ENCODE peak calls at places on chromosome X, in ten cellular contexts. F, X, P, N, M, Q, D, S, J and T are unnamed samples.

GRCh38 chrX:43266487-43266886 is 389.6 kb upstream of the MAOA start:
- DNase-seq in N (no peak), J (no peak), P (no peak), S (no peak), Q (no peak), D (no peak), X (no peak), M (no peak), F (no peak), T (no peak)

GRCh38 chrX:66016905-66017658 is 22.8 kb downstream of the VSIG4 start:
- DNase-seq in P (no peak), X (no peak), D (no peak), N (no peak), F (no peak), Q (no peak), J (no peak), M (no peak), S (no peak), T (no peak)

GRCh38 chrX:136865270-136866168 is 15.0 kb downstream of the RBMX start:
- DNase-seq in N (no peak), S (no peak), Q (no peak), F (no peak), P (no peak), M (no peak), D (no peak), J (no peak), X (no peak), T (no peak)

GRCh38 chrX:154809939-154810665 is 4.8 kb upstream of the MPP1 start:
- DNase-seq in D (no peak), S (no peak), P (no peak), F (peak; percentile 20), Q (no peak), J (no peak), X (peak; percentile 16), M (no peak), N (no peak), T (peak; percentile 25)

GRCh38 chrX:129706395-129707072 is 32.2 kb upstream of the XPNPEP2 start:
- DNase-seq in M (no peak), Q (no peak), J (peak; percentile 83), F (peak; percentile 12), X (no peak), N (no peak), P (peak; percentile 41), S (no peak), D (no peak), T (peak; percentile 35)

GRCh38 chrX:71198066-71198465 is 25.0 kb upstream of the GJB1 start:
- DNase-seq in F (no peak), J (no peak), Q (no peak), X (no peak), S (no peak), D (no peak), P (no peak), M (no peak), N (no peak), T (no peak)

GRCh38 chrX:51608071-51608470 is 10.6 kb downstream of the CENPVL3 start:
- DNase-seq in D (peak; percentile 28), S (no peak), Q (no peak), J (no peak), M (peak; percentile 32), F (peak; percentile 35), N (no peak), X (peak; percentile 34), P (no peak), T (peak; percentile 49)

GRCh38 chrX:129606918-129607317 is 47.8 kb downstream of the APLN start:
- DNase-seq in F (peak; percentile 36), M (peak; percentile 18), N (peak; percentile 30), J (peak; percentile 45), S (no peak), X (peak; percentile 68), D (peak; percentile 48), P (peak; percentile 74), Q (peak; percentile 47), T (peak; percentile 63)

GRCh38 chrX:97211070-97211469 is 327.4 kb downstream of the RPA4 start:
- DNase-seq in P (no peak), N (no peak), X (no peak), Q (no peak), D (peak; percentile 70), M (no peak), S (no peak), F (no peak), J (no peak), T (no peak)

GRCh38 chrX:149004936-149005335 is 500.2 kb downstream of the IDS start:
- DNase-seq in X (no peak), D (no peak), Q (no peak), J (no peak), N (no peak), P (no peak), M (no peak), F (no peak), S (no peak), T (no peak)

GRCh38 chrX:32010157-32010656 is 938.4 kb upstream of the FTHL17 start:
- DNase-seq in S (no peak), M (no peak), Q (no peak), P (no peak), J (no peak), F (no peak), D (no peak), X (no peak), N (no peak), T (no peak)

GRCh38 chrX:44889824-44890223 is 16.8 kb downstream of the KDM6A start:
- DNase-seq in M (no peak), Q (no peak), N (no peak), J (no peak), P (no peak), F (no peak), X (no peak), D (no peak), S (no peak), T (no peak)

GRCh38 chrX:46642145-46642544 is 68.6 kb downstream of the CHST7 start:
- DNase-seq in P (no peak), Q (no peak), X (peak; percentile 33), M (peak; percentile 7), J (peak; percentile 79), D (peak; percentile 45), S (no peak), F (no peak), N (peak; percentile 11), T (peak; percentile 57)

GRCh38 chrX:11756354-11757318 is 1.4 kb upstream of the MSL3 start:
- DNase-seq in Q (no peak), J (no peak), S (no peak), D (peak; percentile 24), M (peak; percentile 44), P (no peak), N (no peak), F (no peak), X (peak; percentile 54), T (peak; percentile 16)

GRCh38 chrX:119971184-119971583 is 27.6 kb upstream of the NKAP start:
- DNase-seq in M (no peak), J (no peak), N (no peak), Q (no peak), X (no peak), S (no peak), P (no peak), F (no peak), D (no peak), T (no peak)

GRCh38 chrX:130097507-130098201 is 12.6 kb downstream of the ELF4 start:
- DNase-seq in F (no peak), Q (no peak), N (peak; percentile 50), S (no peak), D (no peak), P (no peak), X (no peak), M (no peak), J (peak; percentile 41), T (no peak)

GRCh38 chrX:147403075-147403474 is 508.6 kb upstream of the FMR1 start:
- DNase-seq in D (no peak), X (no peak), M (no peak), S (no peak), Q (no peak), P (no peak), J (no peak), F (no peak), N (no peak), T (no peak)

GRCh38 chrX:103656623-103657022 is 27.8 kb downstream of the TCEAL1 start:
- DNase-seq in D (peak; percentile 86), S (peak; percentile 50), X (peak; percentile 67), M (peak; percentile 88), P (no peak), F (peak; percentile 65), N (no peak), Q (no peak), J (no peak), T (no peak)

DNA sequence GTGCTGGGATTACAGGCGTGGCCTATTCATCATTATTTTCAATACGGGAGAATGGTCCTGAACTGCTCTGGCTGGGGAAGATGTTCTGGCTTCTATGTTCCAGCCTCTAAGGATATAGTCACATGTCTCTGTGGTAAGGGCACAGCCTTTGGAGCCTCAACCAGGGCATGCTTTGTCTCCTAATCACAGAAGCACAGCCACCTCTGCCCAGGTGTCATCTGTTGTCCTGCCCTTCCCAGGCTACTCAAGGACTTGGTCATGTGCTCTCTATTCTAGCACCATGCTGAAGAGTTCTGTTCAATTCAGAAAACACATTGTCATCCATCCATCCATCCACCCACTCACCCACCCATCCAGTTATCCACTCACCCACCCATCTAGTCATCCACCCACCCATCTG is 29.5 kb downstream of the ASMTL start:
- DNase-seq in D (no peak), S (no peak), N (no peak), J (no peak), P (peak; percentile 7), X (no peak), M (no peak), F (no peak), Q (no peak), T (no peak)
- H3K4me3 ChIP-seq in D (no peak overlapping the region), S (no peak overlapping the region), N (no peak overlapping the region), J (no peak overlapping the region), P (no peak overlapping the region), X (no peak overlapping the region), M (no peak overlapping the region), F (no peak overlapping the region), Q (no peak overlapping the region), T (no peak overlapping the region)

GRCh38 chrX:72609313-72609712 is 36.7 kb upstream of the HDAC8 start:
- DNase-seq in F (no peak), P (no peak), X (peak; percentile 14), S (no peak), J (no peak), D (peak; percentile 16), M (no peak), N (peak; percentile 0), Q (no peak), T (peak; percentile 58)
- TF ChIP-seq CTCF in F (no peak), P (no peak), X (no peak), S (no peak), J (no peak), D (peak; percentile 37), M (peak; percentile 8), N (no peak), Q (no peak), T (peak; percentile 46)

DNA sequence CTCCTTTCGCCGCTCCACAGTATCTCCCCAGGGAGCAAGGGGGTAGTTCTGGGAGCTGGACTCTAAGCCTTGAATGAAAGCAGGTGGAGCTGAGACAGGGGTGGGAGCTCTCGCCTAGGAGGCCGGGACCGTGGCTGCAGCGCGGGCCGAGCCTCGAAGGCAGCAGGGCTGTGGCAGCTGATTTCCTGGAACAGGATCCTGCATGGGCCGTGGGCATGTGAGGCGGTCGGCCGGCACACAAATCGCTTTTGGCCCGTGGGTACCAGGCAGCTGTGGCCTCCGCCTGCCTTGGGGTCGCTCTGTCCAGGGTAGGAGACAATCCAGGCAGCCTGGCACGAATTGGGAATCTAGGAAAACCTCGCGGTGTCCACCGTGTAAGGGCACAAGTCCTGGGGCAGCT is 981 bp downstream of the FGF16 start:
- DNase-seq in M (no peak), Q (no peak), S (no peak), D (no peak), F (no peak), X (no peak), N (no peak), J (no peak), P (no peak), T (no peak)
- H3K4me3 ChIP-seq in M (no peak overlapping the region), Q (no peak overlapping the region), S (peak overlapping the region; percentile 5), D (no peak overlapping the region), F (no peak overlapping the region), X (peak overlapping the region; percentile 60), N (no peak overlapping the region), J (no peak overlapping the region), P (no peak overlapping the region), T (no peak overlapping the region)

GRCh38 chrX:40304115-40304514 is 206.4 kb upstream of the BCOR start:
- DNase-seq in Q (no peak), M (no peak), X (no peak), N (no peak), D (no peak), J (no peak), P (no peak), F (no peak), S (no peak), T (no peak)
- TF ChIP-seq CTCF in Q (no peak), M (no peak), X (no peak), N (no peak), D (no peak), J (no peak), P (no peak), F (no peak), S (no peak), T (no peak)